ENCODE peak calls at places on chromosomes 6 and 20, in four cellular contexts. U is astrocyte, F is HepG2, T is OCI-LY7. V is an unnamed sample.

GRCh38 chr6:143111443-143111842 is 50.8 kb downstream of the AIG1 start:
- DNase-seq in U (no peak), F (no peak), T (no peak), V (no peak)

GRCh38 chr6:75409928-75410327 is 83.7 kb downstream of the FILIP1 start:
- DNase-seq in U (peak; percentile 43), F (no peak), T (no peak), V (no peak)

GRCh38 chr20:62580733-62581132 is 61.6 kb upstream of the SLCO4A1 start:
- DNase-seq in U (no peak), F (no peak), T (no peak), V (no peak)

GRCh38 chr6:24255676-24256075 is 102.2 kb downstream of the DCDC2 start:
- DNase-seq in U (no peak), F (no peak), T (no peak), V (no peak)

GRCh38 chr20:61886721-61887658 is 178.7 kb downstream of the TAF4 start:
- DNase-seq in U (no peak), F (peak; percentile 53), T (peak; percentile 69), V (peak; percentile 21)

GRCh38 chr20:46004813-46005505 is 3.7 kb upstream of the MMP9 start:
- DNase-seq in U (no peak), F (no peak), T (peak; percentile 68), V (peak; percentile 88)

GRCh38 chr6:160041608-160042007 is 72.7 kb downstream of the IGF2R start:
- DNase-seq in U (peak; percentile 88), F (peak; percentile 22), T (no peak), V (no peak)

GRCh38 chr6:85081102-85081501 is 316.7 kb upstream of the TBX18 start:
- DNase-seq in U (no peak), F (no peak), T (no peak), V (no peak)

GRCh38 chr6:14704383-14705271 is 541.2 kb upstream of the JARID2 start:
- DNase-seq in U (no peak), F (no peak), T (no peak), V (no peak)

GRCh38 chr20:17558154-17558940 is 11.5 kb upstream of the DSTN start:
- DNase-seq in U (peak; percentile 95), F (peak; percentile 83), T (no peak), V (no peak)

GRCh38 chr6:64293298-64293697 is 657.7 kb downstream of the PHF3 start:
- DNase-seq in U (no peak), F (no peak), T (no peak), V (no peak)

GRCh38 chr6:87772597-87773530 is 70.8 kb upstream of the AKIRIN2 start:
- DNase-seq in U (no peak), F (peak; percentile 94), T (no peak), V (no peak)

GRCh38 chr20:3094848-3095629 is 10.5 kb upstream of the AVP start:
- DNase-seq in U (no peak), F (no peak), T (no peak), V (no peak)

GRCh38 chr20:10662661-10663458 is 10.9 kb downstream of the JAG1 start:
- DNase-seq in U (no peak), F (no peak), T (no peak), V (no peak)

GRCh38 chr6:148999921-149000589 is 253.2 kb downstream of the UST start:
- DNase-seq in U (peak; percentile 85), F (no peak), T (no peak), V (no peak)

GRCh38 chr6:20364327-20364726 is 37.4 kb upstream of the E2F3 start:
- DNase-seq in U (no peak), F (no peak), T (no peak), V (no peak)

GRCh38 chr6:49969588-49969987 is at the start of gene DEFB113:
- DNase-seq in U (no peak), F (no peak), T (no peak), V (no peak)

GRCh38 chr6:27883136-27883535 is 29.1 kb downstream of the OR2B2 start:
- DNase-seq in U (no peak), F (no peak), T (no peak), V (no peak)

GRCh38 chr20:6765469-6766058 is 1.9 kb upstream of the BMP2 start:
- DNase-seq in U (peak; percentile 31), F (peak; percentile 77), T (peak; percentile 43), V (no peak)

GRCh38 chr6:134372603-134373281 is 54.8 kb upstream of the SGK1 start:
- DNase-seq in U (peak; percentile 32), F (no peak), T (no peak), V (no peak)

GRCh38 chr6:33848498-33848897 is 44.7 kb upstream of the MLN start:
- DNase-seq in U (no peak), F (no peak), T (no peak), V (no peak)

GRCh38 chr6:33846226-33846625 is 42.4 kb upstream of the MLN start:
- DNase-seq in U (no peak), F (no peak), T (no peak), V (no peak)

GRCh38 chr6:33847867-33848266 is 44.1 kb upstream of the MLN start:
- DNase-seq in U (no peak), F (no peak), T (no peak), V (no peak)

GRCh38 chr6:33845031-33845430 is 41.2 kb upstream of the MLN start:
- DNase-seq in U (no peak), F (no peak), T (no peak), V (no peak)

DNA sequence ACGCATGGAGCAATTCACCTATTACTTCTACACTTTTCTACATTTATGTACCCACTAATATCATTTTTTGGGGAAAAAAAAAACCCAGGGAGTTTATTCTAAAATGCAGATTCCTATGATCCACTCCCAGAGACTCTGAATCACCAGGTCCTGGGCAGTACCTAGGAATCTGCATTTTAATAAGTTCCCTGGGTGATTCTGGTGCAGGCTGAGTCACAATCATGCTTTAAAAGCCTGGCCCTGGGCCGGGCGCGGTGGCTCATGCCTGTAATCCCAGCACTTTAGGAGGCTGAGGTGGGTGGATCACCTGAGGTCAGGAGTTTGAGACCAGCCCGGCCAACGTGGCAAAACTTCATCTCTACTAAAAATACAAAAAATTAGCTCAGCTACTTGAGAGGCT is 43.3 kb upstream of the MLN start:
- DNase-seq in U (no peak), F (no peak), T (no peak), V (no peak)
- H3K4me1 ChIP-seq in U (no peaks in the 10 kb centered on the region), F (peaks cover 4% of the 10 kb centered on the region), T (no peaks in the 10 kb centered on the region), V (peaks cover 12% of the 10 kb centered on the region)

GRCh38 chr20:49985617-49986016 is 2.8 kb downstream of the SNAI1 start:
- DNase-seq in U (no peak), F (no peak), T (no peak), V (no peak)
- H3K4me3 ChIP-seq in U (peak overlapping the region; percentile 86), F (no peak overlapping the region), T (no peak overlapping the region), V (no peak overlapping the region)

DNA sequence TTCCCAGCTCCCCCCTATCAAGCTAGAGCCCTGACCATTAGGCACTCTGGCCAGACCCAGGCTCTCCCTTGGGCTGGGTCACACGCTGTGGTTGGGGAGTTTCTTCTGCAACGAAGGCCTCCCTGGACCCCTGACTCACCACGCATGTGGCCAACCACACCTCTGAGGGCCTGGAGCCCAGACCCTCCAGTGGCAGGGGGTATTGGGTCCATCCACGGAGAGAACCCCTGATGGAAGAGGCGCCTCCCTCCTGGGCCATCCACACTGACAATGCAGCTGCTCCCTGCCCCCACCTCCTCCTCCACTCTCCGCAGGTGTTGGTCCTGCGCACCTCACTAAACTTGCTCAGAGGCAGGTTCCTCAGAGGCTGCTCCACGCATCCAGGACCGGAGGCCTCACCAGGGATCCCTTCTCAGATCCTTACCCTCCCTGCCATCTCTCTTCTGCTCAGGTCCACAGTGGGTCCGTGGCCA is 125.4 kb downstream of the RNASET2 start:
- DNase-seq in U (no peak), F (no peak), T (no peak), V (no peak)
- H3K4me2 ChIP-seq in U (no peak overlapping the region), F (no peak overlapping the region), T (no peak overlapping the region), V (no peak overlapping the region)

GRCh38 chr6:169843991-169844390 is 92.6 kb downstream of the ERMARD start:
- DNase-seq in U (no peak), F (no peak), T (no peak), V (no peak)

GRCh38 chr6:169844946-169845345 is 93.5 kb downstream of the ERMARD start:
- DNase-seq in U (no peak), F (no peak), T (no peak), V (no peak)

GRCh38 chr6:169847141-169847674 is 95.8 kb downstream of the ERMARD start:
- DNase-seq in U (no peak), F (no peak), T (no peak), V (no peak)

GRCh38 chr6:169846286-169847056 is 95.0 kb downstream of the ERMARD start:
- DNase-seq in U (no peak), F (no peak), T (no peak), V (no peak)

DNA sequence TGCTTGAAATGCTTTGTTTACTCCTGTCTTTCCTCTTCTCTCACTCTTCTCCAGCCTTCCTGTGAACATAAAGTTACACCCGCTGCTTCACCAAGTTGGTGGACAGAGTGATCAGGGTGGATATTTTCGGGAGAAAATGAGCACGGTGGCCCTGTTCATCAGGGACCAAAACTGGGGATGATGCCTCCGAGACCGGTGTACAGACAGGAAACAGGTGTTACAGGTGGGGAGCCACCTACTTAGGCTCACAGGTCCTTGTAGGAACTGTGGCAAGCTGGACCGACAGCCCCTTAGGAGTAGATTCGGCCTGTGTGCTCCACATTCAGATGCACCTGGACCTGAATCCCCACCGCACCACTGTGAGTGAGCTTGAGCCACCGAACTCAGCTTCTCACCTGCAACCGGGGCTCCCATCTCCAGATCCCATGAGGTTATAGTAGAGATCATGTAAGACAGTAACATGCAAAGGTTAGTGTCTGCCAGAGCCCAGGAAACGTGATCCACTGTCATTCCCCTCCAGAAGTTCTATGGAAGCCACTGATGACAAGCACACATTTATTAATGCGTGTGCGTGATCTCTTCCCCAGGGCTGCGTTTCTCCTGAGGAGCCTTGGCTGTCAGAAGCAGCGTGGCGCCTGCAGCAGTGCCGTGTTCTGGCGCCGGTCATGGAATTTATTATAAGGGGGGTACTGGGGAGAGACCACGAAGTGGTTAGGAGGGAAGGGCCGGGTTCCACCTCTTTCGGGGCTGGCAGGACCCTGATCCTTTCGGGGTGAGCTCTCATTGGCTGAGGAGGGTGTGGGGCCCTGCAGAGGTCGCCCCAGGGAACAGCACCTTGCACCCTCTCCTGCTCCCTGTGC is 94.2 kb downstream of the ERMARD start:
- DNase-seq in U (no peak), F (no peak), T (no peak), V (no peak)
- H3K4me1 ChIP-seq in U (no peaks in the 10 kb centered on the region), F (no peaks in the 10 kb centered on the region), T (peaks cover 18% of the 10 kb centered on the region), V (no peaks in the 10 kb centered on the region)

DNA sequence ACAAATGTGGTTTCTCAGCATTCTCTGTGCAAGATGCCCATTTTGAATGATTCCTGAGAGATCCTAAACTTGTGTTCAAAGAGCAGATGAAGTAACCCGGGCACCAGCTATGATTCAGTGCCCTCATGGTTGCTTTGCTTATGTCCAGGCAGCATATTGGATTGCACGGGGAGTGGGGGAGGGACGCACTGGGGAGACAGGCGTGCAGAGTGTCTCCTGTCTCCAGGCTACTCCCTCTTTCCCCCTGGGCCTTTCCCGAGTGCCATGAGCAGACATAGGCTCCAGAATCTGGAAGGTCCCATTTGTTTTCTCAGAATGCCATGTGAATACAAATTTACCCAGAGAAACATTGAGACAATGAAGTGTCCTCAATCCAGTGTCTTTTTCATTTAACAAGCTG is 4.0 kb downstream of the SYNDIG1 start:
- DNase-seq in U (no peak), F (no peak), T (no peak), V (no peak)
- H3K4me3 ChIP-seq in U (no peak overlapping the region), F (no peak overlapping the region), T (no peak overlapping the region), V (no peak overlapping the region)

GRCh38 chr6:30657454-30657853 is 10.5 kb downstream of the C6orf136 start:
- DNase-seq in U (no peak), F (no peak), T (no peak), V (no peak)
- H3K4me2 ChIP-seq in U (no peak overlapping the region), F (no peak overlapping the region), T (no peak overlapping the region), V (no peak overlapping the region)